ENCODE peak calls at places on chromosomes 1 and 21, in eight cellular contexts. W is nephron progenitor cell, Z is IMR-90, U is AG10803, J is right cardiac atrium, Q is kidney epithelial cell, I is Caco-2, K is NCI-H774. P is an unnamed sample.

GRCh38 chr1:205998457-205999241 is 4.5 kb downstream of the RAB7B start:
- DNase-seq in W (peak), J (no peak), I (no peak), Q (no peak), Z (no peak), K (no peak), U (no peak), P (no peak)

GRCh38 chr1:213041443-213041842 is 9.6 kb upstream of the RPS6KC1 start:
- DNase-seq in Z (peak), Q (no peak), I (no peak), W (no peak), U (peak), J (no peak), K (no peak), P (no peak)

GRCh38 chr1:23116921-23117699 is 51.5 kb downstream of the LUZP1 start:
- DNase-seq in Z (no peak), W (no peak), Q (no peak), K (no peak), U (no peak), I (no peak), J (no peak), P (no peak)

GRCh38 chr1:13992489-13993285 is 292.7 kb downstream of the PRDM2 start:
- DNase-seq in K (no peak), Q (no peak), J (no peak), W (no peak), I (no peak), Z (no peak), U (no peak), P (no peak)

GRCh38 chr1:26811057-26811456 is 15.4 kb upstream of the ZDHHC18 start:
- DNase-seq in Z (no peak), I (no peak), W (no peak), Q (no peak), K (no peak), J (no peak), U (no peak), P (no peak)

GRCh38 chr1:196324345-196324744 is 283.9 kb downstream of the KCNT2 start:
- DNase-seq in K (no peak), Z (peak), U (no peak), J (no peak), W (no peak), I (no peak), Q (no peak), P (no peak)

GRCh38 chr1:2148691-2149090 is 45.9 kb downstream of the FAAP20 start:
- DNase-seq in Z (no peak), U (no peak), I (no peak), W (no peak), J (peak), Q (no peak), K (no peak), P (no peak)

GRCh38 chr1:247322437-247322836 is 9.2 kb downstream of the ZNF496 start:
- DNase-seq in W (no peak), U (no peak), Z (no peak), K (no peak), Q (no peak), I (no peak), J (no peak), P (no peak)

GRCh38 chr1:172002725-172003345 is 161.5 kb downstream of the DNM3 start:
- DNase-seq in W (peak), Z (peak), J (no peak), I (peak), K (no peak), U (peak), Q (no peak), P (peak)

GRCh38 chr1:26531651-26532131 is 2.1 kb downstream of the RPS6KA1 start:
- DNase-seq in K (peak), Z (no peak), J (no peak), U (no peak), Q (no peak), I (no peak), W (peak), P (peak)

GRCh38 chr1:52365091-52365745 is 787 bp downstream of the CC2D1B start:
- DNase-seq in K (no peak), W (peak), Q (peak), I (peak), J (peak), Z (peak), U (peak), P (peak)

GRCh38 chr1:177779325-177779965 is 190.4 kb downstream of the SEC16B start:
- DNase-seq in U (no peak), K (no peak), J (no peak), I (no peak), W (no peak), Q (no peak), Z (no peak), P (no peak)

GRCh38 chr21:38948377-38948776 is 142.6 kb downstream of the ETS2 start:
- DNase-seq in J (no peak), U (peak), Z (peak), Q (no peak), K (no peak), I (no peak), W (no peak), P (no peak)